ENCODE peak calls at places on chromosomes 7 and 10, in four cellular contexts. H is CD4-positive, alpha-beta memory T cell; W is CD8-positive, alpha-beta T cell; G is sigmoid colon. Y is an unnamed sample.

GRCh38 chr7:158997471-158997870 is 141.1 kb downstream of the DYNC2I1 start:
- DNase-seq in H (no peak), W (no peak), G (no peak), Y (no peak)

GRCh38 chr7:20304366-20304765 is 26.3 kb upstream of the ITGB8 start:
- DNase-seq in H (no peak), W (no peak), G (no peak), Y (no peak)

GRCh38 chr7:149635561-149636329 is 137.6 kb downstream of the ZNF467 start:
- DNase-seq in H (no peak), W (no peak), G (no peak), Y (no peak)

GRCh38 chr7:139186146-139186545 is 44.9 kb upstream of the UBN2 start:
- DNase-seq in H (no peak), W (no peak), G (no peak), Y (no peak)

GRCh38 chr10:49560526-49560925 is 21.6 kb upstream of the ERCC6 start:
- DNase-seq in H (no peak), W (no peak), G (no peak), Y (no peak)

GRCh38 chr7:18815261-18815840 is 302.1 kb downstream of the TWIST1 start:
- DNase-seq in H (no peak), W (no peak), G (no peak), Y (no peak)

GRCh38 chr7:134332892-134333291 is 16.2 kb upstream of the SLC35B4 start:
- DNase-seq in H (no peak), W (no peak), G (no peak), Y (no peak)

GRCh38 chr7:98223898-98224700 is 12.9 kb downstream of the BHLHA15 start:
- DNase-seq in H (no peak), W (no peak), G (no peak), Y (no peak)

GRCh38 chr7:105001652-105002184 is 12.3 kb upstream of the KMT2E start:
- DNase-seq in H (no peak), W (no peak), G (no peak), Y (no peak)

GRCh38 chr7:27151945-27152815 is at the start of gene HOXA3:
- DNase-seq in H (no peak), W (no peak), G (peak; percentile 93), Y (no peak)

GRCh38 chr7:29265208-29265923 is 70.8 kb downstream of the CHN2 start:
- DNase-seq in H (no peak), W (no peak), G (no peak), Y (no peak)

GRCh38 chr10:71124921-71125748 is 87.2 kb upstream of the UNC5B start:
- DNase-seq in H (no peak), W (no peak), G (no peak), Y (no peak)

GRCh38 chr10:95637911-95638310 is 18.6 kb downstream of the ALDH18A1 start:
- DNase-seq in H (no peak), W (no peak), G (no peak), Y (no peak)

GRCh38 chr10:131196176-131196885 is 115.2 kb downstream of the TCERG1L start:
- DNase-seq in H (no peak), W (no peak), G (no peak), Y (no peak)

GRCh38 chr7:57819491-57819981 is 369.6 kb downstream of the ZNF716 start:
- DNase-seq in H (no peak), W (no peak), G (no peak), Y (no peak)

GRCh38 chr10:103659674-103660363 is 166.3 kb downstream of the NEURL1 start:
- DNase-seq in H (peak; percentile 57), W (peak; percentile 43), G (peak; percentile 92), Y (peak; percentile 36)

GRCh38 chr10:46266506-46266985 is 20.3 kb upstream of the ANTXRL start:
- DNase-seq in H (no peak), W (no peak), G (no peak), Y (no peak)

GRCh38 chr10:74223755-74224530 is 72.9 kb downstream of the ADK start:
- DNase-seq in H (no peak), W (no peak), G (no peak), Y (no peak)

GRCh38 chr10:77104459-77104980 is 533.1 kb downstream of the KCNMA1 start:
- DNase-seq in H (no peak), W (no peak), G (peak; percentile 86), Y (no peak)

GRCh38 chr10:51620131-51620530 is 79.3 kb downstream of the CSTF2T start:
- DNase-seq in H (no peak), W (no peak), G (no peak), Y (no peak)

GRCh38 chr10:76874151-76874550 is 763.5 kb downstream of the KCNMA1 start:
- DNase-seq in H (no peak), W (no peak), G (peak; percentile 72), Y (no peak)

GRCh38 chr10:82288461-82288881 is 413.5 kb downstream of the NRG3 start:
- DNase-seq in H (no peak), W (no peak), G (no peak), Y (no peak)

GRCh38 chr7:55044318-55044717 is 25.5 kb downstream of the EGFR start:
- DNase-seq in H (no peak), W (no peak), G (no peak), Y (no peak)

DNA sequence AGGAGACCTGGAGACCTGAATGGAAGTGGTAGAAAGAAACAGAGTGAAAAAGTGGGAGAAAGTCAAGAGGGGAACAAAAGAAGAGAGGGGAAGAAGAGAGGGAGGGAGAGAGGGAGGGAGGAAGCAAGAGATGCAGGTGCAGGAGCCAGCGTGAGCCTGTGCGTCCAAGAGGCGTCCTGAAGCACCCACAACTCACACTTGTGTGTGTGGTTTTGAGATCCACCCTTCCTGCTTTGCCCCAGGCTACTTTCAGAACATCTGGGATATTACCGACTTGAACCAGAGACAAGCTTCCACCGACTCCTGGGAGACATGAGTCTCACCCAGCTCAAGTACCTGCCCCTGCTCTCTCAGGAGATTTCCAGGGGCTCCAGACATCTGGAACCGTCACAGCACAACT is 9.8 kb downstream of the AFAP1L2 start:
- DNase-seq in H (no peak), W (no peak), G (peak; percentile 62), Y (no peak)
- H3K4me1 ChIP-seq in H (no peaks in the 10 kb centered on the region), W (no peaks in the 10 kb centered on the region), G (peaks cover 49% of the 10 kb centered on the region), Y (no peaks in the 10 kb centered on the region)

DNA sequence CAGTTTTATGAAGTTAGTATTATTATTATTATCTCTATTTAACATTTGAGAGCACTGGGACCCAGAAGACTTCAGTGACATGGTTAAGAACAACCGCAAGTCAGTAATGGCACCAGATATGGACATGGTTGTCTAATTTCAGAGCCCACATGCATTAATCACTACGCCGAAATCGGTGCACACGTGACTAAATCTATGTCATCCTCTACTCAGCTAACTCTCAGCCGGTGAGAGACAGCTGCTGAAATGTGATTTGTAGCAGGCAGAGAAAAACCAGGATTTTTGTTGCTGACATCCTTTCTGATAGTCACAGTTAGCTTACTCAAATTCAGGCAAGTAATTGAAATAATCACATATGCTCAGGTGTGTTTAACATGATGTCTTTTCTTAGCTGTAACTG is 127.7 kb downstream of the SPAG6 start:
- DNase-seq in H (no peak), W (no peak), G (no peak), Y (no peak)
- H3K27me3 ChIP-seq in H (peaks cover 46% of the 10 kb centered on the region), W (peaks cover 43% of the 10 kb centered on the region), G (peaks cover 30% of the 10 kb centered on the region), Y (peaks cover 35% of the 10 kb centered on the region)

DNA sequence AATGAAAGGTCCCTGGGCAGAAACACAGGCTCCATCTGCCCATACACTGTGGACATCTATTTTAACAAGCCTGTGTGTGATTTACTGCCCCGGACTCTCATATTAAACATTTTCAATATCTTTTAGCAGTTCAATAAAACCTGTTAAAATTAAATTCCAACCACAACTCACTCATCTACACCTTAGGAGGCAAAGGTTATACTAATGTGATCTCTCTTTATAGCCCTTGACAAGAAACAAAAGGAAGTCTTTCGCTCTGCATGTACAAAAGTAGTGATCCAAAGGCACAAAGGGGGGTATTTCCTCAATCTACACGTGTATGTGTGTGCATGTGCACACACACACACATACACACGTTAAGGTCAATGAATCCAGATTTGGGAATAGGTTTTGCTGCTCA is 186.0 kb downstream of the PARD3 start:
- DNase-seq in H (no peak), W (no peak), G (no peak), Y (no peak)
- H3K4me1 ChIP-seq in H (no peaks in the 10 kb centered on the region), W (no peaks in the 10 kb centered on the region), G (peaks cover 13% of the 10 kb centered on the region), Y (no peaks in the 10 kb centered on the region)

GRCh38 chr10:101286248-101287046 is 57.2 kb upstream of the LBX1 start:
- DNase-seq in H (no peak), W (no peak), G (no peak), Y (no peak)

GRCh38 chr10:101285519-101286070 is 56.3 kb upstream of the LBX1 start:
- DNase-seq in H (no peak), W (no peak), G (no peak), Y (no peak)

GRCh38 chr10:101287922-101288638 is 58.8 kb upstream of the LBX1 start:
- DNase-seq in H (no peak), W (no peak), G (no peak), Y (no peak)

GRCh38 chr10:101285093-101285463 is 55.8 kb upstream of the LBX1 start:
- DNase-seq in H (no peak), W (no peak), G (no peak), Y (no peak)

GRCh38 chr10:101287183-101287830 is 58.0 kb upstream of the LBX1 start:
- DNase-seq in H (no peak), W (no peak), G (no peak), Y (no peak)
- H3K27me3 ChIP-seq in H (peaks cover 59% of the 10 kb centered on the region), W (peaks cover 48% of the 10 kb centered on the region), G (peaks cover 84% of the 10 kb centered on the region), Y (peaks cover 73% of the 10 kb centered on the region)

DNA sequence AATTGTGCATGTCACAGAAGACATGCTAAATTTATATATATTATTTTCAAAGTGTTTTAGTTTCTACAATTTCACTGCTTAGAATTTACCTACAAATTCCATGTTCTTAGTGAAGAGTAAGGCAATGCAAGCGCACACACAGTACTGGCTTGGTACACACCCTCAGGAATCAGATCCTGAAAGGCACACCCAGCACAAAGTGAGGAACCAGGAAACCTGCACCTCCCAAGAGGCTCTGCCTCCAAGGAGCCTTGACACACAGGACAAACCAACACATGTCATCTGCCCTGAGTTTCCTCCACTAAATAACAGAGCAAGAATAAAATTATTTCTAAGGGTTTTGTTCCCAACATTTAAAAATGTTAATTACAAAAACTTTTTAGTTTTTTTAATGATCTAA is 156.2 kb downstream of the PARD3 start:
- DNase-seq in H (no peak), W (no peak), G (no peak), Y (no peak)
- H3K4me1 ChIP-seq in H (no peaks in the 10 kb centered on the region), W (no peaks in the 10 kb centered on the region), G (peaks cover 20% of the 10 kb centered on the region), Y (no peaks in the 10 kb centered on the region)

GRCh38 chr7:68478326-68478725 is 1119.9 kb upstream of the AUTS2 start:
- DNase-seq in H (no peak), W (no peak), G (no peak), Y (no peak)
- H3K27me3 ChIP-seq in H (no peaks in the 10 kb centered on the region), W (no peaks in the 10 kb centered on the region), G (no peaks in the 10 kb centered on the region), Y (no peaks in the 10 kb centered on the region)

DNA sequence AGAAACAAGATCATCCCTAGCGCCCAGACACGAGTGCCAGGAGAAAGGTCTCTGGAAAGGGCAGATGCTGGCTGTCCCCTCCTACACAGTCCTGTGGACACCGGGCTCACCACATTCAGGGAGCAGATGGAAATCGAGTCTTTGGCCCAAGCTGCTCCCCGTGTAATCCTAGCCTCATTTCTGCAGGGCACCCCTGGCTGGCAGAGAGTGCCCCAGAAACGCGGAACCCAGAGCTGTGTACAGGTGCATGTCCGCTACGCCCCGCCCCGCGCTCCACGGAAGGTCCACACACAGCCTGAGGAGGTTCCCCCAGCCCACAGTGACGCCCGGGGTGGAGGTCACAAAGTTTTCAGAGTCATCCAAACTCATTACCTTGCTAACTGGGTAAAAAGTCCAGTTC is 202.8 kb downstream of the MAD1L1 start:
- DNase-seq in H (no peak), W (no peak), G (peak; percentile 32), Y (no peak)
- H3K4me1 ChIP-seq in H (peaks cover 14% of the 10 kb centered on the region), W (peaks cover 22% of the 10 kb centered on the region), G (no peaks in the 10 kb centered on the region), Y (peaks cover 20% of the 10 kb centered on the region)

Y was measured in CD8-positive, alpha-beta memory T cell.